ENCODE peak calls at places on chromosomes 13 and 19, in seven cellular contexts. Q is stomach, O is H1, Z is breast epithelium, G is transverse colon, J is NB4, C is right lobe of liver. N is an unnamed sample.

GRCh38 chr19:31451686-31452325 is 102.6 kb upstream of the TSHZ3 start:
- DNase-seq in O (no peak), C (no peak), G (no peak), Q (no peak), Z (no peak), J (no peak), N (no peak)

GRCh38 chr13:39815345-39816111 is 160.1 kb downstream of the COG6 start:
- DNase-seq in O (no peak), Q (no peak), C (no peak), G (no peak), Z (no peak), J (no peak), N (no peak)

GRCh38 chr19:37941820-37942515 is 35.0 kb downstream of the SIPA1L3 start:
- DNase-seq in Q (no peak), J (no peak), O (no peak), C (no peak), G (peak; percentile 49), Z (no peak), N (no peak)

GRCh38 chr13:52141299-52141698 is 12.4 kb upstream of the NEK5 start:
- DNase-seq in J (no peak), G (no peak), Z (no peak), C (no peak), Q (no peak), O (no peak), N (no peak)

GRCh38 chr19:55165952-55166529 is 372 bp downstream of the DNAAF3 start:
- DNase-seq in Q (peak; percentile 72), G (peak; percentile 68), J (peak; percentile 88), O (peak; percentile 91), C (peak; percentile 49), Z (peak; percentile 32), N (peak; percentile 45)

GRCh38 chr19:8363803-8364771 is at the start of gene ANGPTL4:
- DNase-seq in G (peak; percentile 78), Z (peak; percentile 58), O (peak; percentile 85), C (peak; percentile 89), Q (peak; percentile 82), J (peak; percentile 86), N (peak; percentile 77)

GRCh38 chr19:13399746-13400145 is 106.5 kb downstream of the CACNA1A start:
- DNase-seq in Q (no peak), Z (no peak), J (no peak), G (no peak), O (no peak), C (no peak), N (no peak)

GRCh38 chr13:113916330-113916815 is 52.5 kb upstream of the GAS6 start:
- DNase-seq in G (no peak), Z (peak; percentile 16), J (peak; percentile 64), C (no peak), Q (no peak), O (no peak), N (no peak)

GRCh38 chr13:73040479-73040878 is 18.3 kb upstream of the KLF5 start:
- DNase-seq in J (no peak), Q (no peak), G (no peak), O (no peak), Z (no peak), C (no peak), N (no peak)

GRCh38 chr13:97235549-97236206 is 13.5 kb downstream of the MBNL2 start:
- DNase-seq in Q (peak; percentile 67), C (no peak), G (peak; percentile 71), O (no peak), J (no peak), Z (no peak), N (no peak)

GRCh38 chr13:27659466-27659865 is 37.8 kb downstream of the POLR1D start:
- DNase-seq in O (no peak), J (no peak), G (no peak), Z (no peak), Q (no peak), C (no peak), N (no peak)

GRCh38 chr19:35249146-35249847 is 495 bp downstream of the LSR start:
- DNase-seq in Z (no peak), O (no peak), C (no peak), G (peak; percentile 42), J (no peak), Q (no peak), N (no peak)

GRCh38 chr13:40672310-40673060 is 6.0 kb upstream of the FOXO1 start:
- DNase-seq in O (no peak), G (no peak), Q (no peak), C (no peak), J (no peak), Z (no peak), N (no peak)

DNA sequence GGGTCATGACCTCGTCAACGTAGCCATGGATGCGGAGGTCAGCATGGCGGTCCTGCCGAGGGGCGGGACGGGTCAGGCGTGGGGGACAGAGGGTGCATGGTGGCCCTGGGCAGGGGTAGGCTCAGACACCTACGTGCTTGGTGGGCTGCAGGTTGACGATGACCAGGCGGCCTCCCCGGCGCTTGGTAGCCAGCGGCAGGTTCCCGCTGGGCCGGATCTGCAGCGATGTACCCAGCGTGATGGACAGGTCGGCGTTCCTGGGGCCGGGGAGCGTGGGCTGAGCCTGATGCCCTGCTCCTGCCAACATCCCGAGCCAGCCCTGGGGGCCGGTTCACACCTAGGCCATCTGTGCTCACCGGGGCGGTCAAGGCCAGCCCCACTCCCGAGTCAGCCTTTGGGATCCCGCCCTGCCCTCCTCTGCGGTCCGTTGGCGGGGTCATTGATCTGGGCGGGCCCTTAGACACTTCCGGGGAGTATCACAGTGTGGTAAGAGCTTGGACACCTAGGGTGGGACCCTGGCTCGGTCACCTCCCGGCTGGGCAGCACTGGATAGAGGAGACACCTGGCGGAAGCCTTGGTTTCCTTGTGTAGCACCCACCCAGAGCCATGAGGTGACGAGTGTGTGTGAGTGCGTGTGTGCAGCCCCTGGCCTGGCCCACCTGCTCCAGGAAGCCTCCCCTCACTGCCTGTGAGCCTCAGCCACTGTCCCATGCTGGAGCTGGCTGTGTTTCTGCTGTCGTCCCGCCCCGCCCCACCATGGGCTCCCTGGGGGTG is 7.3 kb downstream of the SIRT6 start:
- DNase-seq in Q (no peak), O (no peak), G (peak; percentile 36), Z (no peak), C (no peak), J (no peak), N (no peak)
- TF ChIP-seq POLR2A in Q (no peak), O (no peak), G (no peak), Z (no peak), C (no peak), J (no peak), N (no peak)

GRCh38 chr19:46746281-46746965 is at the start of gene STRN4:
- DNase-seq in J (peak; percentile 83), C (no peak), Z (no peak), Q (peak; percentile 67), G (peak; percentile 57), O (peak; percentile 67), N (peak; percentile 44)
- TF ChIP-seq POLR2A in J (peak; percentile 96), C (peak; percentile 61), Z (no peak), Q (no peak), G (no peak), O (no peak), N (peak; percentile 66)

GRCh38 chr19:47544476-47544875 is 28.5 kb downstream of the ZNF541 start:
- DNase-seq in C (no peak), Z (no peak), G (no peak), Q (no peak), O (no peak), J (no peak), N (no peak)
- TF ChIP-seq POLR2A in C (no peak), Z (no peak), G (no peak), Q (no peak), O (no peak), J (no peak), N (no peak)

GRCh38 chr19:30430206-30430734 is 58.1 kb downstream of the ZNF536 start:
- DNase-seq in G (no peak), Z (no peak), Q (no peak), C (no peak), O (peak; percentile 6), J (no peak), N (no peak)
- TF ChIP-seq POLR2A in G (no peak), Z (no peak), Q (no peak), C (no peak), O (no peak), J (no peak), N (no peak)

GRCh38 chr19:41350735-41351338 is 2.9 kb downstream of the TGFB1 start:
- DNase-seq in Q (no peak), Z (no peak), C (no peak), J (no peak), G (no peak), O (no peak), N (no peak)
- TF ChIP-seq POLR2A in Q (no peak), Z (no peak), C (no peak), J (no peak), G (no peak), O (no peak), N (no peak)

DNA sequence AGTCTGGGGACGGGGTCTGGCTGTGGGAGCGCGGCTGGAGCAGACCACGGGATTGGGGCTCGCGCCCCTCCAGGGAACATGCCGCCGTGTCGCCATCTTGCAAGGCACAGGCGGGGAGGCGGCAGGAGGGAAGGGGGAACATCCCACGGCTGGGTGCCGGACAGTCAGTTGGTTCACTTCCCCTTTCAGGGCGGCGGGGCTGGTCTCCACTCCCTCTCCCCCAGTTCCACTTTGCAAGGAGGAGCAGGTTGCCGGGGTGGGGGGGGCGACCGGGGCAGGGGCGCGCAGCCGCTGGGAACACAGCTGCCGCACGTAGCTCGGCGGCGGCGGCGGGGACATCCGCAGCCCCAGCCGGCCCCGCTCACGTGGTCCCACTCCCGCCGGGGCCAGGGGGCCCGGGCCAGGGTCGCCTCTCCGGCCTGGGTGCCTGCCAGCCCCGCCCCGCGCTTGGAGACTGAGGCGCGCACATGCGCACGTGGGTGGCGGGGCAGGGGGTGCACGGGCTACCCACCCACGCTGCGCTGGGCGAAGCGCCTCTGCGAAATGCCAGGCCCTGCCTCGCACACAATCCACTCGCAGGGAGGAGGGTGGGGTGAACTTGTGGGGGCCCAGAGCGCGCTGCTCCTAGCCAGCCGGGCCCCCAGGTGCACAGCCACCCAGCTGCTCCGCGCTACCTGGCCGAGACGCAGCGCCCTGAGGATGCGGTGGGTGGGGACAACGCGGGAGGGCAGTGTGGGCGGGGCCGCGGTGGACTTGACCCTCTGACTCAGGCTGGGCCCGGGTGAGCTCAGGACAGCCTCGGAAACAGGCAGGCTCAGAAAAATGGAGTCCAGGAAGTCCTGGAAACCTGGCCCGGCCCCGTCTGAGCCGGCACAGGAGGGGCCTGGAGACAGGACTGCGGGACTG is 6.4 kb downstream of the KLF16 start:
- DNase-seq in Z (peak; percentile 78), Q (peak; percentile 92), O (peak; percentile 76), C (peak; percentile 94), G (peak; percentile 96), J (peak; percentile 96), N (peak; percentile 91)
- TF ChIP-seq POLR2A in Z (no peak), Q (peak; percentile 13), O (no peak), C (peak; percentile 28), G (peak; percentile 92), J (no peak), N (no peak)

GRCh38 chr19:41253660-41254059 is 10.5 kb upstream of the HNRNPUL1 start:
- DNase-seq in Q (no peak), C (no peak), Z (no peak), O (no peak), G (no peak), J (no peak), N (no peak)
- TF ChIP-seq POLR2A in Q (no peak), C (no peak), Z (no peak), O (no peak), G (no peak), J (no peak), N (no peak)

DNA sequence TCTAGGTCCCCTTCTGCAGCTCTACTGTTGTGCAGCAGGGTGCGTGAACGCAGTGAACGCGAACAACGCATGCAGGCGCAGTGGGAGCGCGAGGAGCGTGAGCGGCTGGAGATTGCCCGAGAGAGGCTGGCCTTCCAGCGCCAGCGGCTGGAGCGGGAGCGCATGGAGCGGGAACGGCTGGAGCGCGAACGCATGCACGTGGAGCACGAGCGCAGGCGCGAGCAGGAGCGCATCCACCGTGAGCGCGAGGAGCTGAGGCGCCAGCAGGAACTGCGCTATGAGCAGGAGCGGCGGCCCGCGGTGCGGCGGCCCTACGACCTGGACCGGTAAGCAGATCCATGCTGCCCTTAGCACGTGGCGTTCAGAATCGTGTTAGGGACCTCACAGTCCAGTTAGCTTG is 18.8 kb downstream of the MICOS13 start:
- DNase-seq in Z (no peak), G (no peak), O (no peak), Q (no peak), C (no peak), J (no peak), N (no peak)
- TF ChIP-seq POLR2A in Z (no peak), G (no peak), O (no peak), Q (no peak), C (no peak), J (no peak), N (no peak)